ENCODE peak calls at places on chromosomes 3 and 15, in ten cellular contexts. One of them, this sample, is unnamed.

GRCh38 chr3:8052599-8053185 is 448.9 kb upstream of the LMCD1 start:
- DNase-seq in type B pancreatic cell: no peak
- DNase-seq in fibroblast of lung: peak
- DNase-seq in GM23338: no peak
- DNase-seq in brain microvascular endothelial cell: no peak
- DNase-seq in GM13977: no peak
- DNase-seq in Peyer's patch: peak
- DNase-seq in cardiac fibroblast: no peak
- DNase-seq in OCI-LY7: no peak
- DNase-seq in fibroblast of pulmonary artery: no peak
- DNase-seq in this sample: no peak

GRCh38 chr3:197525706-197526105 is 30.1 kb downstream of the BDH1 start:
- DNase-seq in type B pancreatic cell: no peak
- DNase-seq in fibroblast of lung: peak
- DNase-seq in GM23338: no peak
- DNase-seq in brain microvascular endothelial cell: peak
- DNase-seq in GM13977: no peak
- DNase-seq in Peyer's patch: no peak
- DNase-seq in cardiac fibroblast: peak
- DNase-seq in OCI-LY7: no peak
- DNase-seq in fibroblast of pulmonary artery: peak
- DNase-seq in this sample: peak

GRCh38 chr3:178482981-178483380 is 53.3 kb upstream of the KCNMB2 start:
- DNase-seq in type B pancreatic cell: no peak
- DNase-seq in fibroblast of lung: no peak
- DNase-seq in GM23338: no peak
- DNase-seq in brain microvascular endothelial cell: no peak
- DNase-seq in GM13977: no peak
- DNase-seq in Peyer's patch: no peak
- DNase-seq in cardiac fibroblast: no peak
- DNase-seq in OCI-LY7: no peak
- DNase-seq in fibroblast of pulmonary artery: no peak
- DNase-seq in this sample: no peak

GRCh38 chr3:9770276-9770812 is 597 bp upstream of the CAMK1 start:
- DNase-seq in type B pancreatic cell: no peak
- DNase-seq in fibroblast of lung: no peak
- DNase-seq in GM23338: peak
- DNase-seq in brain microvascular endothelial cell: no peak
- DNase-seq in GM13977: no peak
- DNase-seq in Peyer's patch: peak
- DNase-seq in cardiac fibroblast: no peak
- DNase-seq in OCI-LY7: no peak
- DNase-seq in fibroblast of pulmonary artery: peak
- DNase-seq in this sample: peak

GRCh38 chr3:107674371-107674770 is 151.6 kb downstream of the BBX start:
- DNase-seq in type B pancreatic cell: no peak
- DNase-seq in fibroblast of lung: peak
- DNase-seq in GM23338: no peak
- DNase-seq in brain microvascular endothelial cell: no peak
- DNase-seq in GM13977: no peak
- DNase-seq in Peyer's patch: no peak
- DNase-seq in cardiac fibroblast: no peak
- DNase-seq in OCI-LY7: no peak
- DNase-seq in fibroblast of pulmonary artery: peak
- DNase-seq in this sample: no peak

GRCh38 chr15:22786868-22787698 is 639 bp downstream of the NIPA1 start:
- DNase-seq in type B pancreatic cell: no peak
- DNase-seq in fibroblast of lung: peak
- DNase-seq in GM23338: peak
- DNase-seq in brain microvascular endothelial cell: no peak
- DNase-seq in GM13977: peak
- DNase-seq in Peyer's patch: peak
- DNase-seq in cardiac fibroblast: peak
- DNase-seq in OCI-LY7: peak
- DNase-seq in fibroblast of pulmonary artery: peak
- DNase-seq in this sample: peak

GRCh38 chr15:92383528-92384326 is 10.0 kb upstream of the ST8SIA2 start:
- DNase-seq in type B pancreatic cell: no peak
- DNase-seq in fibroblast of lung: no peak
- DNase-seq in GM23338: peak
- DNase-seq in brain microvascular endothelial cell: peak
- DNase-seq in GM13977: peak
- DNase-seq in Peyer's patch: no peak
- DNase-seq in cardiac fibroblast: no peak
- DNase-seq in OCI-LY7: no peak
- DNase-seq in fibroblast of pulmonary artery: peak
- DNase-seq in this sample: peak

GRCh38 chr3:114323546-114324254 is 29.9 kb downstream of the TIGIT start:
- DNase-seq in type B pancreatic cell: no peak
- DNase-seq in fibroblast of lung: no peak
- DNase-seq in GM23338: no peak
- DNase-seq in brain microvascular endothelial cell: no peak
- DNase-seq in GM13977: no peak
- DNase-seq in Peyer's patch: no peak
- DNase-seq in cardiac fibroblast: no peak
- DNase-seq in OCI-LY7: no peak
- DNase-seq in fibroblast of pulmonary artery: no peak
- DNase-seq in this sample: no peak

GRCh38 chr3:2920103-2920502 is 190.1 kb downstream of the IL5RA start:
- DNase-seq in type B pancreatic cell: no peak
- DNase-seq in fibroblast of lung: no peak
- DNase-seq in GM23338: no peak
- DNase-seq in brain microvascular endothelial cell: no peak
- DNase-seq in GM13977: no peak
- DNase-seq in Peyer's patch: no peak
- DNase-seq in cardiac fibroblast: no peak
- DNase-seq in OCI-LY7: no peak
- DNase-seq in fibroblast of pulmonary artery: no peak
- DNase-seq in this sample: no peak

GRCh38 chr3:122094693-122095092 is 39.5 kb downstream of the CD86 start:
- DNase-seq in type B pancreatic cell: no peak
- DNase-seq in fibroblast of lung: no peak
- DNase-seq in GM23338: no peak
- DNase-seq in brain microvascular endothelial cell: no peak
- DNase-seq in GM13977: no peak
- DNase-seq in Peyer's patch: no peak
- DNase-seq in cardiac fibroblast: no peak
- DNase-seq in OCI-LY7: no peak
- DNase-seq in fibroblast of pulmonary artery: no peak
- DNase-seq in this sample: no peak

GRCh38 chr3:30908466-30909037 is 14.1 kb upstream of the GADL1 start:
- DNase-seq in type B pancreatic cell: no peak
- DNase-seq in fibroblast of lung: no peak
- DNase-seq in GM23338: peak
- DNase-seq in brain microvascular endothelial cell: no peak
- DNase-seq in GM13977: no peak
- DNase-seq in Peyer's patch: no peak
- DNase-seq in cardiac fibroblast: no peak
- DNase-seq in OCI-LY7: no peak
- DNase-seq in fibroblast of pulmonary artery: no peak
- DNase-seq in this sample: no peak

GRCh38 chr3:52091566-52092290 is 35.4 kb upstream of the DUSP7 start:
- DNase-seq in type B pancreatic cell: no peak
- DNase-seq in fibroblast of lung: peak
- DNase-seq in GM23338: no peak
- DNase-seq in brain microvascular endothelial cell: no peak
- DNase-seq in GM13977: no peak
- DNase-seq in Peyer's patch: no peak
- DNase-seq in cardiac fibroblast: peak
- DNase-seq in OCI-LY7: no peak
- DNase-seq in fibroblast of pulmonary artery: no peak
- DNase-seq in this sample: no peak

GRCh38 chr15:71748327-71748726 is 62.0 kb upstream of the NR2E3 start:
- DNase-seq in type B pancreatic cell: no peak
- DNase-seq in fibroblast of lung: peak
- DNase-seq in GM23338: no peak
- DNase-seq in brain microvascular endothelial cell: peak
- DNase-seq in GM13977: no peak
- DNase-seq in Peyer's patch: no peak
- DNase-seq in cardiac fibroblast: peak
- DNase-seq in OCI-LY7: no peak
- DNase-seq in fibroblast of pulmonary artery: no peak
- DNase-seq in this sample: peak

GRCh38 chr3:123344175-123344908 is 104.5 kb downstream of the ADCY5 start:
- DNase-seq in type B pancreatic cell: no peak
- DNase-seq in fibroblast of lung: peak
- DNase-seq in GM23338: peak
- DNase-seq in brain microvascular endothelial cell: peak
- DNase-seq in GM13977: no peak
- DNase-seq in Peyer's patch: no peak
- DNase-seq in cardiac fibroblast: peak
- DNase-seq in OCI-LY7: no peak
- DNase-seq in fibroblast of pulmonary artery: peak
- DNase-seq in this sample: no peak

GRCh38 chr3:47319952-47320351 is 37.2 kb downstream of the KLHL18 start:
- DNase-seq in type B pancreatic cell: no peak
- DNase-seq in fibroblast of lung: no peak
- DNase-seq in GM23338: no peak
- DNase-seq in brain microvascular endothelial cell: no peak
- DNase-seq in GM13977: no peak
- DNase-seq in Peyer's patch: no peak
- DNase-seq in cardiac fibroblast: no peak
- DNase-seq in OCI-LY7: no peak
- DNase-seq in fibroblast of pulmonary artery: no peak
- DNase-seq in this sample: no peak

GRCh38 chr3:47318921-47319320 is 36.2 kb downstream of the KLHL18 start:
- DNase-seq in type B pancreatic cell: no peak
- DNase-seq in fibroblast of lung: peak
- DNase-seq in GM23338: no peak
- DNase-seq in brain microvascular endothelial cell: no peak
- DNase-seq in GM13977: no peak
- DNase-seq in Peyer's patch: no peak
- DNase-seq in cardiac fibroblast: no peak
- DNase-seq in OCI-LY7: no peak
- DNase-seq in fibroblast of pulmonary artery: no peak
- DNase-seq in this sample: no peak

GRCh38 chr3:47323431-47324277 is 40.9 kb downstream of the KLHL18 start:
- DNase-seq in type B pancreatic cell: no peak
- DNase-seq in fibroblast of lung: peak
- DNase-seq in GM23338: no peak
- DNase-seq in brain microvascular endothelial cell: peak
- DNase-seq in GM13977: no peak
- DNase-seq in Peyer's patch: peak
- DNase-seq in cardiac fibroblast: peak
- DNase-seq in OCI-LY7: no peak
- DNase-seq in fibroblast of pulmonary artery: peak
- DNase-seq in this sample: peak

DNA sequence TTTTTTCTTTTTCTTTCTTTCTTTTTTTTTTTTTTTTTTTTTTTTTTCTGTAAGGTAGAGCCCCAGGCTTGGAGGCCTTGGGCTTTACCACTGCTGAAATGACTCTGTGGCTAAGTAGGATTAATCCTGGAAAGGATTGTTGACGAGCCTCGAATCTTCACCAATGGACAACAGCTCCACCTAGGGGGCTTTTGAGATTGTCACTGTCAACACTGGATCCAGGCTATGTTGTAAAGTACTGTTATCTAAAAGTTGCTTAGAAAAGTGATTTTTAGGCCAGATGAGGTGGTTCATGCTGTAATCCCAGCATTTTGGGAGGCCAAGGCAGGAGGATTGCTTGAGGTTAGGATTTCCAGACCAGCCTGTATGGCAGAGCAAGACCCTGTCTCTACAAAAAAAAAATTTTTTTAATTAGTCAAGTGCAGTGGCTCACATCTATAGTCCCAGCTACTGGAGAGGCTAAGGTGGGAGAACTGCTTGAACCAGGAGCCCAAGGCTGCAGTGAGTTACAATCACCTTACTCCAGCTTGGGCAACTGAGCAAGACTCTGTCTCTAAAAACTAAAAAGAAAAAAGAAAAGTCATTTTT is 41.6 kb downstream of the KLHL18 start:
- DNase-seq in type B pancreatic cell: no peak
- DNase-seq in fibroblast of lung: peak
- DNase-seq in GM23338: peak
- DNase-seq in brain microvascular endothelial cell: peak
- DNase-seq in GM13977: peak
- DNase-seq in Peyer's patch: peak
- DNase-seq in cardiac fibroblast: peak
- DNase-seq in OCI-LY7: peak
- DNase-seq in fibroblast of pulmonary artery: peak
- DNase-seq in this sample: peak
- TF ChIP-seq CTCF in type B pancreatic cell: peak
- TF ChIP-seq CTCF in fibroblast of lung: peak
- TF ChIP-seq CTCF in GM23338: peak
- TF ChIP-seq CTCF in brain microvascular endothelial cell: peak
- TF ChIP-seq CTCF in GM13977: peak
- TF ChIP-seq CTCF in Peyer's patch: peak
- TF ChIP-seq CTCF in cardiac fibroblast: peak
- TF ChIP-seq CTCF in OCI-LY7: peak
- TF ChIP-seq CTCF in fibroblast of pulmonary artery: peak
- TF ChIP-seq CTCF in this sample: no peak

GRCh38 chr3:128784228-128784627 is 58.2 kb downstream of the RAB7A start:
- DNase-seq in type B pancreatic cell: no peak
- DNase-seq in fibroblast of lung: no peak
- DNase-seq in GM23338: peak
- DNase-seq in brain microvascular endothelial cell: no peak
- DNase-seq in GM13977: no peak
- DNase-seq in Peyer's patch: no peak
- DNase-seq in cardiac fibroblast: no peak
- DNase-seq in OCI-LY7: peak
- DNase-seq in fibroblast of pulmonary artery: no peak
- DNase-seq in this sample: peak
- TF ChIP-seq CTCF in type B pancreatic cell: peak
- TF ChIP-seq CTCF in fibroblast of lung: peak
- TF ChIP-seq CTCF in GM23338: peak
- TF ChIP-seq CTCF in brain microvascular endothelial cell: peak
- TF ChIP-seq CTCF in GM13977: peak
- TF ChIP-seq CTCF in Peyer's patch: peak
- TF ChIP-seq CTCF in cardiac fibroblast: peak
- TF ChIP-seq CTCF in OCI-LY7: peak
- TF ChIP-seq CTCF in fibroblast of pulmonary artery: peak
- TF ChIP-seq CTCF in this sample: no peak

DNA sequence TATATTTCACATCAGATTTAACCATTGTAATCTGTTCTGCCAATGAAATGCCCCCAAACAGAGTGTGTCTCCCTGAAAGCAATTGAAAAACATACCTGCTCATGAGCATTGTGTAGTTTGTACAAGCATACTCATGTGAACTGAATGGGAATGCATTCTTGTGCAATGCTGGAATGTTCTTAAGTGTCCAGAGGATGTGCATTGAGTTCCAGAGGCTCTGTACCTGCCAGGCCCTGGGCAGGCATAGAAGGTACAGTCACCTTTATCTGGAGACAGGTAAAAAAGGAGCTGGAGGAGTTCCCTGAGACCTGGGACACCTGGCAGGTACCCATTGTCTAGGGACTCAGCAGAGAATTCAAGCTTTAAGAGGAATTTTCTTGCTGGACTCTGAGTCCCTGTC is 2.8 kb downstream of the MRAS start:
- DNase-seq in type B pancreatic cell: no peak
- DNase-seq in fibroblast of lung: peak
- DNase-seq in GM23338: no peak
- DNase-seq in brain microvascular endothelial cell: no peak
- DNase-seq in GM13977: no peak
- DNase-seq in Peyer's patch: no peak
- DNase-seq in cardiac fibroblast: peak
- DNase-seq in OCI-LY7: no peak
- DNase-seq in fibroblast of pulmonary artery: peak
- DNase-seq in this sample: no peak
- TF ChIP-seq CTCF in type B pancreatic cell: no peak
- TF ChIP-seq CTCF in fibroblast of lung: no peak
- TF ChIP-seq CTCF in GM23338: no peak
- TF ChIP-seq CTCF in brain microvascular endothelial cell: no peak
- TF ChIP-seq CTCF in GM13977: no peak
- TF ChIP-seq CTCF in Peyer's patch: no peak
- TF ChIP-seq CTCF in cardiac fibroblast: no peak
- TF ChIP-seq CTCF in OCI-LY7: no peak
- TF ChIP-seq CTCF in fibroblast of pulmonary artery: no peak
- TF ChIP-seq CTCF in this sample: no peak

GRCh38 chr3:22373827-22374226 is 622.8 kb upstream of the ZNF385D start:
- DNase-seq in type B pancreatic cell: no peak
- DNase-seq in fibroblast of lung: no peak
- DNase-seq in GM23338: no peak
- DNase-seq in brain microvascular endothelial cell: no peak
- DNase-seq in GM13977: no peak
- DNase-seq in Peyer's patch: no peak
- DNase-seq in cardiac fibroblast: no peak
- DNase-seq in OCI-LY7: no peak
- DNase-seq in fibroblast of pulmonary artery: no peak
- DNase-seq in this sample: no peak
- TF ChIP-seq CTCF in type B pancreatic cell: no peak
- TF ChIP-seq CTCF in fibroblast of lung: no peak
- TF ChIP-seq CTCF in GM23338: no peak
- TF ChIP-seq CTCF in brain microvascular endothelial cell: no peak
- TF ChIP-seq CTCF in GM13977: no peak
- TF ChIP-seq CTCF in Peyer's patch: no peak
- TF ChIP-seq CTCF in cardiac fibroblast: no peak
- TF ChIP-seq CTCF in OCI-LY7: no peak
- TF ChIP-seq CTCF in fibroblast of pulmonary artery: no peak
- TF ChIP-seq CTCF in this sample: no peak

This sample was measured in Calu3.